ENCODE peak calls at places on chromosomes 7 and 10, in seven cellular contexts. Y is foreskin fibroblast, O is type B pancreatic cell, G is fibroblast of the aortic adventitia, T is hepatocyte, R is HCT116, A is B cell. L is an unnamed sample.

GRCh38 chr7:156942708-156943090 is 6.8 kb upstream of the NOM1 start:
- DNase-seq in G (no peak), T (no peak), O (no peak), A (no peak), Y (no peak), R (no peak), L (no peak)

GRCh38 chr7:112571852-112572607 is 91.2 kb downstream of the LSMEM1 start:
- DNase-seq in R (peak; percentile 7), A (no peak), Y (no peak), T (no peak), G (no peak), O (no peak), L (no peak)

GRCh38 chr10:112951349-112952281 is 1.6 kb downstream of the TCF7L2 start:
- DNase-seq in A (no peak), T (peak; percentile 82), Y (peak; percentile 66), R (peak; percentile 72), G (peak; percentile 84), O (peak; percentile 77), L (peak; percentile 68)

GRCh38 chr7:114711244-114711643 is 210.7 kb upstream of the MDFIC start:
- DNase-seq in Y (no peak), R (no peak), G (no peak), O (no peak), A (no peak), T (no peak), L (no peak)

GRCh38 chr7:42603496-42603895 is 308.4 kb downstream of the C7orf25 start:
- DNase-seq in G (no peak), Y (no peak), O (no peak), A (no peak), T (no peak), R (no peak), L (no peak)

GRCh38 chr10:111093741-111094380 is 17.0 kb downstream of the ADRA2A start:
- DNase-seq in G (peak; percentile 29), O (no peak), Y (peak; percentile 18), R (no peak), A (peak; percentile 2), T (no peak), L (peak; percentile 54)

GRCh38 chr7:46155367-46155766 is 234.3 kb upstream of the IGFBP3 start:
- DNase-seq in T (peak; percentile 62), G (no peak), Y (no peak), O (no peak), R (no peak), A (no peak), L (no peak)

GRCh38 chr7:94654764-94655561 is 970 bp downstream of the SGCE start:
- DNase-seq in O (no peak), A (no peak), Y (peak; percentile 64), R (no peak), G (peak; percentile 68), T (peak; percentile 38), L (peak; percentile 23)

GRCh38 chr7:82445226-82445625 is 1.6 kb upstream of the CACNA2D1 start:
- DNase-seq in A (no peak), G (no peak), O (no peak), T (no peak), Y (no peak), R (no peak), L (no peak)

GRCh38 chr7:151565541-151565940 is 45.8 kb upstream of the RHEB start:
- DNase-seq in A (no peak), O (no peak), G (no peak), T (no peak), R (no peak), Y (no peak), L (peak; percentile 37)

GRCh38 chr10:77636286-77636966 is 1.2 kb downstream of the KCNMA1 start:
- DNase-seq in T (no peak), O (no peak), Y (no peak), G (no peak), R (no peak), A (no peak), L (no peak)

GRCh38 chr7:1906087-1906830 is 236.2 kb downstream of the ELFN1 start:
- DNase-seq in T (no peak), A (no peak), R (no peak), Y (no peak), G (no peak), O (no peak), L (no peak)

GRCh38 chr10:10208156-10208555 is 809.5 kb upstream of the CELF2 start:
- DNase-seq in T (no peak), R (no peak), O (no peak), G (peak; percentile 1), A (no peak), Y (no peak), L (no peak)

GRCh38 chr7:128881458-128882125 is 18.9 kb downstream of the ATP6V1F start:
- DNase-seq in R (no peak), Y (no peak), G (no peak), T (no peak), A (no peak), O (no peak), L (no peak)

GRCh38 chr7:128878226-128879105 is 15.8 kb downstream of the ATP6V1F start:
- DNase-seq in O (no peak), Y (no peak), G (no peak), R (no peak), T (no peak), A (no peak), L (no peak)

GRCh38 chr7:128880791-128881457 is 18.3 kb downstream of the ATP6V1F start:
- DNase-seq in Y (no peak), G (no peak), O (no peak), A (no peak), R (no peak), T (no peak), L (no peak)

GRCh38 chr7:128879461-128879938 is 16.8 kb downstream of the ATP6V1F start:
- DNase-seq in T (no peak), R (no peak), Y (no peak), G (no peak), A (no peak), O (no peak), L (no peak)

DNA sequence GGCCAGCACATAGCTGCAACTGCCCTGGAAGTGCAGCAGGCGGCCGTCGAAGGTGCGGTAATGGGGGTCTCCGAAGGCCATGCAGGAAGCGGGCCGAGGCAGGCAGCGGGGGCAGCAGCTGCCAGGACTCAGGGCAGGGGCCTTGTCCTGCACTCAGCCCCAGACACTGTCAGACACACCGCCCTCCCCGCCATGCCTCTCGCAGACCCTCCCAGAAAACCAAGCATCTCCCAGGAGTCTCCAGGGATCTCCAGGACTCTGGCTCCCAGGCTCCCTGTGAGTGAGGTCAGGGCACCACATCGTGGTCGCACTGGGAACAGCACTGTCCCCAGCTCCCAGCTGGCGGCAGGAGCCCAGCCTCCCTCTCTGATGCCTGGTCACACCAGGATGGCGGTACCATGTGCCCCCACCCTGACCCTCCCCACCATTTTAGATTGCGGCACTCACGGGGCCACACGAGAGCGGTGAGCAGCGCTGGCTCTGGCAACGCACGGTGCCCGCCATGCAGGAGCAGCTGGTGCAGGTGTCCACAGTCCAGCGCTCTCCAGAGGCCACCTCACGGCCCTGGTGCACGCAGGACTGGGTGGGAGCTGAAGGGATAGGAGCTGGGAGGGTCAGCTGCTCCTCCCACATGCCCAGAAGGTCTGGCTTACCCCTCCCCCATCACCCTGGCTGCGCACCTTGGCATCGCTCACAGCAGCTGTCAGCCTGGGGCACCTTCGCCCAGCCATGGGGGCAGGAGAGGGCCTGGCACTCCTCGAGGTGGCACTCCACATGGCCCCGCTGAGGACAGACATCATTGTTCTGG is 17.5 kb downstream of the ATP6V1F start:
- DNase-seq in O (no peak), Y (no peak), A (no peak), G (peak; percentile 64), T (peak; percentile 82), R (no peak), L (peak; percentile 40)
- TF ChIP-seq CTCF in O (peak; percentile 86), Y (peak; percentile 61), A (no peak), G (peak; percentile 83), T (peak; percentile 71), R (peak; percentile 93), L (peak; percentile 77)

GRCh38 chr10:49382826-49383225 is 13.1 kb downstream of the DRGX start:
- DNase-seq in Y (no peak), T (no peak), G (no peak), R (no peak), O (peak; percentile 36), A (no peak), L (no peak)

GRCh38 chr10:49381111-49381900 is 14.6 kb downstream of the DRGX start:
- DNase-seq in Y (no peak), A (no peak), T (no peak), G (no peak), O (no peak), R (no peak), L (no peak)

GRCh38 chr10:49382226-49382625 is 13.7 kb downstream of the DRGX start:
- DNase-seq in A (no peak), O (no peak), R (no peak), Y (no peak), G (no peak), T (no peak), L (no peak)

GRCh38 chr10:49377256-49377655 is 18.6 kb downstream of the DRGX start:
- DNase-seq in R (no peak), Y (no peak), T (no peak), A (no peak), O (no peak), G (no peak), L (no peak)

GRCh38 chr10:49379596-49380410 is 16.1 kb downstream of the DRGX start:
- DNase-seq in T (no peak), O (no peak), G (no peak), Y (no peak), R (peak; percentile 16), A (no peak), L (no peak)
- TF ChIP-seq CTCF in T (no peak), O (peak; percentile 54), G (no peak), Y (peak; percentile 7), R (no peak), A (no peak), L (no peak)

DNA sequence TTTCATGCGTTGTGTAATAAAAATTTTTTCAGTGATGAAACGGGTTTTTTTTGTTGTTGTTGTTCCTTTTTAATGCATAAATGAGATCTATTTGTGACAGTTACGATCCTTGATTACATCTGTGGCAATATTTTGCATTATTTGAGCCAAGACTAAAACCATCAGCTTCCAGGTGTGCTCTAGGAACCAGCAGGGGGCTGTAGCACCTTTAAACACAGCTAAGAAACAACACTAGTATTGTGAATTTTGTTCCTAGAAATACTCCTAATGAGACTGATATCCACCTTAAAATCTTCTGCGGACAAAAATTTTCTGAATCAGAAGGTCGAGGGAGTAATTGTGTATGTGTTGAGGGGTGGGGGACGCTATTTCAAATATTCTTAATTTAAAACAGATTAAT is 52.6 kb downstream of the FGFBP3 start:
- DNase-seq in O (no peak), A (no peak), T (peak; percentile 19), G (peak; percentile 18), R (peak; percentile 3), Y (no peak), L (no peak)
- TF ChIP-seq CTCF in O (peak; percentile 68), A (no peak), T (peak; percentile 49), G (peak; percentile 42), R (peak; percentile 26), Y (peak; percentile 34), L (peak; percentile 59)

DNA sequence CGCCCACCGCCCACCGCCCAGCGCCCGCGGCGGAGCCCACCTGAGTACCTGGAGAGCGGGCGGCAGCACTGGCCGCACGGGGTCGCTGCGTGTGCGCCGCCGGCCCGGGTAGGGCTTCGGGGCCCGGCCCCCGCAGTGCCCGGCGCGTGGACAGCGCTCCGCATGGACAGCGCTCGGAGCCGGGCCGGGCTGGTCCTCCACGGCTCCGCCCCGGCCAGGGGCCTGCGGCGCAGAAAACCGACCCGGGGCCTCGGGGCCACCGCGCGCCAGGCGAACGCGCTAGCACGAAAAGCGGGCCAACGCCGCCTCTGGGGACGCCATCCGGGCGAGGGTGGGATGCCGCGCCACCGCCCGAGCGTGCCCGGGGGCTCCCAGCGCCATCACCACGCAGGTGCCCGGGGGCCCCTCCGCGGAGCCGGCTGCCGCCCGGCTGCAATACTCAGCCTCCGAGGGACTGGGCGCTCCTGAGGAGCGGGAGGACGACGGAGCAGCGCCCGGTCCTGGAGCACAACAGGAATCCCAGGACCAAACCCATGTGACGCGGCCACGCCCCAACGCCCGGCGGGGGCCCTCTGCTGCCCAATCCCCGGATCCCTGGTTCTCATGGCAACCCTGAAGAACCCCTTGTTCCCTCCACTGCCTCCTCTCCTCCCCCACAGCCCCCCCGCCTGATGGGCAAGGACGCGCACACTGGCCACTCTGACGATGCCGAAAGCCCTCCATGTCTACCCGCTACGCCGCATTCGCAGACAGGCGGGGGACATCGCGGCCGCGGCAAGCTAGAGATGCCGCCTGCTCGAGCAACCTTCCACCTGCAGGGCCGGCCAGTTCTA is at the start of gene GRB10:
- DNase-seq in T (peak; percentile 68), R (no peak), O (no peak), G (no peak), Y (no peak), A (no peak), L (no peak)
- TF ChIP-seq CTCF in T (no peak), R (no peak), O (peak; percentile 48), G (peak; percentile 13), Y (no peak), A (no peak), L (peak; percentile 51)

L was measured in HFFc6.